ENCODE peak calls at places on chromosome 9, in nine cellular contexts. One of them, this sample, is unnamed.

GRCh38 chr9:95005276-95006141 is 279.0 kb downstream of the AOPEP start:
- DNase-seq in cardiac fibroblast: peak; percentile 30
- DNase-seq in keratinocyte: no peak
- DNase-seq in pancreas: no peak
- DNase-seq in Peyer's patch: no peak
- DNase-seq in OCI-LY7: no peak
- DNase-seq in CD8-positive, alpha-beta T cell: no peak
- DNase-seq in GM06990: no peak
- DNase-seq in CD4-positive, alpha-beta memory T cell: no peak
- DNase-seq in this sample: no peak

GRCh38 chr9:99090366-99091130 is 14.4 kb upstream of the TGFBR1 start:
- DNase-seq in keratinocyte: no peak
- DNase-seq in OCI-LY7: no peak
- DNase-seq in pancreas: no peak
- DNase-seq in cardiac fibroblast: no peak
- DNase-seq in GM06990: no peak
- DNase-seq in CD4-positive, alpha-beta memory T cell: no peak
- DNase-seq in Peyer's patch: no peak
- DNase-seq in CD8-positive, alpha-beta T cell: no peak
- DNase-seq in this sample: no peak

GRCh38 chr9:76655970-76656369 is 108.3 kb upstream of the PCA3 start:
- DNase-seq in OCI-LY7: no peak
- DNase-seq in GM06990: no peak
- DNase-seq in pancreas: no peak
- DNase-seq in keratinocyte: no peak
- DNase-seq in Peyer's patch: no peak
- DNase-seq in CD4-positive, alpha-beta memory T cell: no peak
- DNase-seq in cardiac fibroblast: peak; percentile 29
- DNase-seq in CD8-positive, alpha-beta T cell: no peak
- DNase-seq in this sample: no peak

GRCh38 chr9:31776471-31776870 is 608.0 kb upstream of the ACO1 start:
- DNase-seq in CD8-positive, alpha-beta T cell: no peak
- DNase-seq in GM06990: no peak
- DNase-seq in keratinocyte: no peak
- DNase-seq in pancreas: no peak
- DNase-seq in cardiac fibroblast: no peak
- DNase-seq in CD4-positive, alpha-beta memory T cell: no peak
- DNase-seq in Peyer's patch: no peak
- DNase-seq in OCI-LY7: no peak
- DNase-seq in this sample: no peak

GRCh38 chr9:26744362-26744965 is 148.1 kb downstream of the CAAP1 start:
- DNase-seq in OCI-LY7: peak; percentile 45
- DNase-seq in pancreas: no peak
- DNase-seq in CD8-positive, alpha-beta T cell: no peak
- DNase-seq in GM06990: no peak
- DNase-seq in Peyer's patch: no peak
- DNase-seq in keratinocyte: no peak
- DNase-seq in cardiac fibroblast: peak; percentile 49
- DNase-seq in CD4-positive, alpha-beta memory T cell: peak; percentile 17
- DNase-seq in this sample: peak; percentile 14

GRCh38 chr9:127033784-127034183 is 88.7 kb downstream of the ANGPTL2 start:
- DNase-seq in cardiac fibroblast: peak; percentile 72
- DNase-seq in pancreas: no peak
- DNase-seq in CD4-positive, alpha-beta memory T cell: no peak
- DNase-seq in OCI-LY7: no peak
- DNase-seq in keratinocyte: no peak
- DNase-seq in CD8-positive, alpha-beta T cell: no peak
- DNase-seq in GM06990: no peak
- DNase-seq in Peyer's patch: no peak
- DNase-seq in this sample: no peak

GRCh38 chr9:98318041-98318790 is 62.8 kb upstream of the TBC1D2 start:
- DNase-seq in CD8-positive, alpha-beta T cell: no peak
- DNase-seq in keratinocyte: no peak
- DNase-seq in cardiac fibroblast: no peak
- DNase-seq in OCI-LY7: no peak
- DNase-seq in CD4-positive, alpha-beta memory T cell: no peak
- DNase-seq in pancreas: no peak
- DNase-seq in Peyer's patch: no peak
- DNase-seq in GM06990: no peak
- DNase-seq in this sample: no peak

GRCh38 chr9:78871452-78872331 is 574.8 kb downstream of the PSAT1 start:
- DNase-seq in GM06990: no peak
- DNase-seq in OCI-LY7: no peak
- DNase-seq in cardiac fibroblast: peak; percentile 70
- DNase-seq in Peyer's patch: no peak
- DNase-seq in pancreas: peak; percentile 10
- DNase-seq in keratinocyte: peak; percentile 35
- DNase-seq in CD8-positive, alpha-beta T cell: no peak
- DNase-seq in CD4-positive, alpha-beta memory T cell: no peak
- DNase-seq in this sample: no peak

GRCh38 chr9:35862328-35862727 is 7.9 kb downstream of the OR13J1 start:
- DNase-seq in cardiac fibroblast: no peak
- DNase-seq in GM06990: no peak
- DNase-seq in OCI-LY7: no peak
- DNase-seq in Peyer's patch: no peak
- DNase-seq in CD8-positive, alpha-beta T cell: no peak
- DNase-seq in keratinocyte: no peak
- DNase-seq in CD4-positive, alpha-beta memory T cell: no peak
- DNase-seq in pancreas: no peak
- DNase-seq in this sample: no peak

GRCh38 chr9:40927851-40928802 is 200.4 kb downstream of the FOXD4L6 start:
- DNase-seq in Peyer's patch: no peak
- DNase-seq in keratinocyte: no peak
- DNase-seq in pancreas: no peak
- DNase-seq in CD8-positive, alpha-beta T cell: no peak
- DNase-seq in CD4-positive, alpha-beta memory T cell: no peak
- DNase-seq in cardiac fibroblast: no peak
- DNase-seq in GM06990: no peak
- DNase-seq in OCI-LY7: no peak
- DNase-seq in this sample: no peak

GRCh38 chr9:96348261-96348660 is 35.2 kb downstream of the SLC35D2 start:
- DNase-seq in Peyer's patch: no peak
- DNase-seq in keratinocyte: no peak
- DNase-seq in CD4-positive, alpha-beta memory T cell: no peak
- DNase-seq in CD8-positive, alpha-beta T cell: no peak
- DNase-seq in OCI-LY7: no peak
- DNase-seq in cardiac fibroblast: no peak
- DNase-seq in GM06990: no peak
- DNase-seq in pancreas: no peak
- DNase-seq in this sample: no peak

GRCh38 chr9:108703414-108703813 is 152.4 kb downstream of the ACTL7B start:
- DNase-seq in CD8-positive, alpha-beta T cell: no peak
- DNase-seq in CD4-positive, alpha-beta memory T cell: no peak
- DNase-seq in Peyer's patch: no peak
- DNase-seq in OCI-LY7: no peak
- DNase-seq in cardiac fibroblast: no peak
- DNase-seq in pancreas: no peak
- DNase-seq in keratinocyte: no peak
- DNase-seq in GM06990: no peak
- DNase-seq in this sample: no peak

GRCh38 chr9:14136047-14136446 is 177.9 kb downstream of the NFIB start:
- DNase-seq in Peyer's patch: no peak
- DNase-seq in CD4-positive, alpha-beta memory T cell: no peak
- DNase-seq in keratinocyte: no peak
- DNase-seq in cardiac fibroblast: no peak
- DNase-seq in pancreas: no peak
- DNase-seq in OCI-LY7: no peak
- DNase-seq in CD8-positive, alpha-beta T cell: no peak
- DNase-seq in GM06990: no peak
- DNase-seq in this sample: no peak

GRCh38 chr9:73079326-73079725 is 72.3 kb upstream of the ANXA1 start:
- DNase-seq in pancreas: no peak
- DNase-seq in CD4-positive, alpha-beta memory T cell: peak; percentile 7
- DNase-seq in Peyer's patch: no peak
- DNase-seq in cardiac fibroblast: no peak
- DNase-seq in keratinocyte: no peak
- DNase-seq in OCI-LY7: peak; percentile 5
- DNase-seq in CD8-positive, alpha-beta T cell: no peak
- DNase-seq in GM06990: no peak
- DNase-seq in this sample: peak; percentile 7

GRCh38 chr9:128862401-128862851 is 19.3 kb downstream of the KYAT1 start:
- DNase-seq in GM06990: no peak
- DNase-seq in CD8-positive, alpha-beta T cell: no peak
- DNase-seq in keratinocyte: no peak
- DNase-seq in OCI-LY7: no peak
- DNase-seq in pancreas: peak; percentile 69
- DNase-seq in CD4-positive, alpha-beta memory T cell: no peak
- DNase-seq in Peyer's patch: no peak
- DNase-seq in cardiac fibroblast: no peak
- DNase-seq in this sample: no peak
- H3K4me3 ChIP-seq in GM06990: no peak overlapping the region
- H3K4me3 ChIP-seq in CD8-positive, alpha-beta T cell: no peak overlapping the region
- H3K4me3 ChIP-seq in keratinocyte: no peak overlapping the region
- H3K4me3 ChIP-seq in OCI-LY7: no peak overlapping the region
- H3K4me3 ChIP-seq in pancreas: no peak overlapping the region
- H3K4me3 ChIP-seq in CD4-positive, alpha-beta memory T cell: no peak overlapping the region
- H3K4me3 ChIP-seq in Peyer's patch: no peak overlapping the region
- H3K4me3 ChIP-seq in cardiac fibroblast: no peak overlapping the region
- H3K4me3 ChIP-seq in this sample: no peak overlapping the region

DNA sequence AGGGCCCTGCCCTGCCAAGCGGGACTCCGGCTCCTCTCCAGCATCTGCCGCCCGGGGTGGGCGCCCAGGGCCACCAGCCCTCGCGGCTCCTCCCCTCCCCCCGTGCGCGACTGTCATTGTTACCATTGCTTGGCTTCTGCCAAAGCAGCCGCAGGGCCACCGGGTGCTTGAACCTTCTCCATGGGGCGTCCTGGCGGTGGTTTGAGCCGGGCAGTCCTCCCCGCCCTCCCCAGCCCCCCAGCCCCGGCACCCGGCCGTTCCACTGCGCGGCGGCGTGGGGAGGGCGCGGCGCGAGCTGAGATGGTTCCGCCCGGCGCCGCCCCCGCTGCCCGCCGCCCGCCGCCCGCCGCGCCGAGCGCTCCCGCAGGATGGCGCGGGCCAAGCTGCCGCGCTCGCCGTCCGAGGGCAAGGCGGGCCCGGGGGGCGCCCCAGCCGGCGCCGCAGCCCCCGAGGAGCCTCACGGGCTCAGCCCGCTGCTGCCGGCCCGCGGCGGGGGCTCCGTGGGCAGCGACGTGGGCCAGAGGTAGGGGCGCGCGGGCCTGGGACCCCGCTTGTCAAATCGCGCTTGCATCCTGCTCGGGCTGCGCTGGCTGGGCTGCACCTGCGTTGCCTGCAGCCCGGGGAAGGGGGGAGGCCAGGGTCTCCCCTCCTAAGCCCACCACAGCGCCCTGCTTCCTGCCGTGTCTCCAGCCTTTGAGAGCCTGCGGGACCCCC is 34.4 kb downstream of the KCNT1 start:
- DNase-seq in GM06990: no peak
- DNase-seq in Peyer's patch: no peak
- DNase-seq in CD4-positive, alpha-beta memory T cell: no peak
- DNase-seq in pancreas: no peak
- DNase-seq in keratinocyte: no peak
- DNase-seq in cardiac fibroblast: no peak
- DNase-seq in OCI-LY7: no peak
- DNase-seq in CD8-positive, alpha-beta T cell: no peak
- DNase-seq in this sample: no peak
- H3K4me3 ChIP-seq in GM06990: no peak overlapping the region
- H3K4me3 ChIP-seq in Peyer's patch: no peak overlapping the region
- H3K4me3 ChIP-seq in CD4-positive, alpha-beta memory T cell: no peak overlapping the region
- H3K4me3 ChIP-seq in pancreas: no peak overlapping the region
- H3K4me3 ChIP-seq in keratinocyte: no peak overlapping the region
- H3K4me3 ChIP-seq in cardiac fibroblast: no peak overlapping the region
- H3K4me3 ChIP-seq in OCI-LY7: no peak overlapping the region
- H3K4me3 ChIP-seq in CD8-positive, alpha-beta T cell: no peak overlapping the region
- H3K4me3 ChIP-seq in this sample: no peak overlapping the region

GRCh38 chr9:3474821-3475220 is 51.0 kb downstream of the RFX3 start:
- DNase-seq in GM06990: no peak
- DNase-seq in cardiac fibroblast: no peak
- DNase-seq in OCI-LY7: no peak
- DNase-seq in CD8-positive, alpha-beta T cell: no peak
- DNase-seq in keratinocyte: no peak
- DNase-seq in CD4-positive, alpha-beta memory T cell: no peak
- DNase-seq in pancreas: no peak
- DNase-seq in Peyer's patch: no peak
- DNase-seq in this sample: no peak
- H3K4me3 ChIP-seq in GM06990: no peak overlapping the region
- H3K4me3 ChIP-seq in cardiac fibroblast: no peak overlapping the region
- H3K4me3 ChIP-seq in OCI-LY7: no peak overlapping the region
- H3K4me3 ChIP-seq in CD8-positive, alpha-beta T cell: no peak overlapping the region
- H3K4me3 ChIP-seq in keratinocyte: no peak overlapping the region
- H3K4me3 ChIP-seq in CD4-positive, alpha-beta memory T cell: no peak overlapping the region
- H3K4me3 ChIP-seq in pancreas: no peak overlapping the region
- H3K4me3 ChIP-seq in Peyer's patch: no peak overlapping the region
- H3K4me3 ChIP-seq in this sample: no peak overlapping the region

DNA sequence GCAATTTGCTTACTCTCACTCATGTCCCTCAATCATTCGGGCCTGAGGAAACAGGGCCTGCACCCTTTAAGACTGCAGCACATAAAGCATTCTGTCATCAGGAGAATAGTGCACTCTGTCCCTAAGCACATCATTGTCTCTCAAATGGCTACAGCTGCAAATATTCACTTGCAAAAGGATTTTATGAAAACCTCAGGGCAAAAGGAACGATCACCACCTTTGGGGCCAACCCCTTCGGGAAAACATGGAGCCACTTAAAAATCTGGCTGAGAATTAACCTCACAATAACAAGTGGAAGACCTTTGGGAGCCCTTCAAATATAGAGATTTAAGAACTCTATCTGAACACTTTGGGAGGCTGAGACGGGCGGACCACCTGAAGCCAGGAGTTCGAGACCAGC is 68.4 kb downstream of the MAPKAP1 start:
- DNase-seq in GM06990: no peak
- DNase-seq in OCI-LY7: no peak
- DNase-seq in keratinocyte: no peak
- DNase-seq in pancreas: no peak
- DNase-seq in CD4-positive, alpha-beta memory T cell: no peak
- DNase-seq in cardiac fibroblast: no peak
- DNase-seq in Peyer's patch: no peak
- DNase-seq in CD8-positive, alpha-beta T cell: no peak
- DNase-seq in this sample: no peak
- H3K4me3 ChIP-seq in GM06990: no peak overlapping the region
- H3K4me3 ChIP-seq in OCI-LY7: no peak overlapping the region
- H3K4me3 ChIP-seq in keratinocyte: no peak overlapping the region
- H3K4me3 ChIP-seq in pancreas: no peak overlapping the region
- H3K4me3 ChIP-seq in CD4-positive, alpha-beta memory T cell: no peak overlapping the region
- H3K4me3 ChIP-seq in cardiac fibroblast: no peak overlapping the region
- H3K4me3 ChIP-seq in Peyer's patch: no peak overlapping the region
- H3K4me3 ChIP-seq in CD8-positive, alpha-beta T cell: no peak overlapping the region
- H3K4me3 ChIP-seq in this sample: no peak overlapping the region

DNA sequence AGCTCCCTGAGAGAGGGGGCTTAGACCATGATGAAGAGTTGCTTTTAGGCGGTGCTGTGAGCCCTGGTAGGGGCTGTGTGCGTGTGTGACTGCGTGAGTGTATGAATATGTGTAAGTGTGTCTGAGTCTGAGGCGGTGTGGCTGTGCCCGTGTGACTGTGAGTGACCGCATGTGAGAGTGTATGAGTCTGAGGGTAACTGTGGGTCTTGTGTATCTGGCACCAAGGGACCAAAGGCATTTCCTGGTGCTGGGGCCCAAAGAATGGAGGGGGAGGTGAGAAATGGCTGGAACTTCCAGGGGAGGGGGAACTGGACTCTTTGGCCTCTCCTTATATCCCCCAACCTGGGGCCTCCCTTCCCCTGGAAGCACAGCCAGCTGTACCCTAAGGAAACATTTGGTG is 1.1 kb downstream of the IL11RA start:
- DNase-seq in GM06990: no peak
- DNase-seq in Peyer's patch: no peak
- DNase-seq in cardiac fibroblast: peak; percentile 74
- DNase-seq in CD4-positive, alpha-beta memory T cell: no peak
- DNase-seq in CD8-positive, alpha-beta T cell: no peak
- DNase-seq in pancreas: no peak
- DNase-seq in OCI-LY7: no peak
- DNase-seq in keratinocyte: no peak
- DNase-seq in this sample: no peak
- H3K4me3 ChIP-seq in GM06990: no peak overlapping the region
- H3K4me3 ChIP-seq in Peyer's patch: no peak overlapping the region
- H3K4me3 ChIP-seq in cardiac fibroblast: no peak overlapping the region
- H3K4me3 ChIP-seq in CD4-positive, alpha-beta memory T cell: no peak overlapping the region
- H3K4me3 ChIP-seq in CD8-positive, alpha-beta T cell: no peak overlapping the region
- H3K4me3 ChIP-seq in pancreas: no peak overlapping the region
- H3K4me3 ChIP-seq in OCI-LY7: no peak overlapping the region
- H3K4me3 ChIP-seq in keratinocyte: no peak overlapping the region
- H3K4me3 ChIP-seq in this sample: no peak overlapping the region